ENCODE peak calls at places on chromosome 2, in four cellular contexts. J is breast epithelium, I is stomach, V is mesendoderm. B is an unnamed sample.

GRCh38 chr2:86304416-86304815 is 33.0 kb downstream of the REEP1 start:
- DNase-seq in J (no peak), I (no peak), V (no peak), B (no peak)

GRCh38 chr2:150878347-150878746 is 383.3 kb downstream of the RBM43 start:
- DNase-seq in I (no peak), J (no peak), V (no peak), B (no peak)

GRCh38 chr2:219522111-219523030 is 8.1 kb downstream of the ASIC4 start:
- DNase-seq in V (peak), J (no peak), I (no peak), B (no peak)

GRCh38 chr2:105238664-105239240 is 2.8 kb upstream of the GPR45 start:
- DNase-seq in V (no peak), J (no peak), I (no peak), B (no peak)

GRCh38 chr2:71925268-71926097 is 222.2 kb downstream of the CYP26B1 start:
- DNase-seq in I (no peak), V (peak), J (no peak), B (no peak)

GRCh38 chr2:232460171-232460570 is 4.2 kb downstream of the ALPI start:
- DNase-seq in I (no peak), J (no peak), V (no peak), B (no peak)

GRCh38 chr2:127052068-127052770 is 54.7 kb downstream of the BIN1 start:
- DNase-seq in I (no peak), J (no peak), V (no peak), B (no peak)

GRCh38 chr2:134845719-134846118 is 7.3 kb downstream of the ACMSD start:
- DNase-seq in I (no peak), V (no peak), J (no peak), B (no peak)

GRCh38 chr2:38128653-38129052 is 52.7 kb upstream of the CYP1B1 start:
- DNase-seq in I (no peak), V (no peak), J (no peak), B (no peak)

GRCh38 chr2:157476915-157477709 is 33.2 kb upstream of the CYTIP start:
- DNase-seq in I (no peak), J (no peak), V (no peak), B (no peak)

GRCh38 chr2:126911111-126911796 is 12.6 kb downstream of the TEX51 start:
- DNase-seq in J (no peak), V (no peak), I (no peak), B (no peak)

GRCh38 chr2:53445376-53446072 is 322.1 kb upstream of the CHAC2 start:
- DNase-seq in J (no peak), I (no peak), V (no peak), B (no peak)

GRCh38 chr2:72994282-72994990 is 77.1 kb downstream of the SFXN5 start:
- DNase-seq in V (no peak), J (peak), I (peak), B (no peak)

GRCh38 chr2:50558182-50558581 is 473.8 kb downstream of the NRXN1 start:
- DNase-seq in I (no peak), V (peak), J (no peak), B (no peak)

GRCh38 chr2:175282300-175282699 is 100.8 kb upstream of the ATP5MC3 start:
- DNase-seq in V (peak), I (no peak), J (no peak), B (no peak)

GRCh38 chr2:69958480-69958879 is 3.0 kb downstream of the ASPRV1 start:
- DNase-seq in J (no peak), V (no peak), I (peak), B (no peak)

GRCh38 chr2:11398710-11399109 is 54.3 kb upstream of the ROCK2 start:
- DNase-seq in V (peak), I (peak), J (no peak), B (no peak)

GRCh38 chr2:7348761-7349160 is 431.5 kb downstream of the RNF144A start:
- DNase-seq in J (no peak), V (no peak), I (no peak), B (no peak)

GRCh38 chr2:29940706-29941105 is 19.3 kb upstream of the ALK start:
- DNase-seq in V (no peak), J (no peak), I (no peak), B (no peak)

GRCh38 chr2:213451542-213452256 is 167.4 kb downstream of the SPAG16 start:
- DNase-seq in V (peak), J (no peak), I (peak), B (peak)

GRCh38 chr2:202375006-202375610 is 1.0 kb upstream of the BMPR2 start:
- DNase-seq in J (peak), I (peak), V (peak), B (peak)

GRCh38 chr2:3293221-3293620 is 84.4 kb downstream of the EIPR1 start:
- DNase-seq in V (peak), J (no peak), I (peak), B (no peak)

GRCh38 chr2:205903549-205904129 is 182.3 kb downstream of the INO80D start:
- DNase-seq in I (peak), V (peak), J (no peak), B (no peak)

GRCh38 chr2:69453475-69454129 is 16.4 kb upstream of the NFU1 start:
- DNase-seq in J (no peak), V (no peak), I (no peak), B (no peak)

B was measured in prostate gland.